ENCODE peak calls at places on chromosomes 5 and 9, in ten cellular contexts. U, X, J, L, O, A, P, R, S and T are unnamed samples.

GRCh38 chr9:112012026-112012902 is 115.7 kb downstream of the UGCG start:
- DNase-seq in U (peak), X (peak), J (no peak), L (peak), O (peak), A (no peak), P (peak), R (peak), S (no peak), T (peak)

GRCh38 chr5:93294184-93294583 is 286.8 kb downstream of the NR2F1-AS1 start:
- DNase-seq in U (no peak), X (no peak), J (no peak), L (no peak), O (no peak), A (no peak), P (no peak), R (peak), S (no peak), T (no peak)

GRCh38 chr5:146345578-146346366 is 7.1 kb downstream of the POU4F3 start:
- DNase-seq in U (no peak), X (no peak), J (no peak), L (no peak), O (no peak), A (no peak), P (no peak), R (no peak), S (no peak), T (no peak)

GRCh38 chr5:14741131-14741530 is 76.6 kb downstream of the OTULIN start:
- DNase-seq in U (no peak), X (no peak), J (no peak), L (no peak), O (no peak), A (no peak), P (no peak), R (no peak), S (no peak), T (no peak)

GRCh38 chr5:107072440-107072839 is 598.3 kb downstream of the EFNA5 start:
- DNase-seq in U (no peak), X (no peak), J (no peak), L (no peak), O (peak), A (no peak), P (no peak), R (no peak), S (no peak), T (no peak)

GRCh38 chr9:131503626-131504465 is 1.1 kb downstream of the POMT1 start:
- DNase-seq in U (no peak), X (no peak), J (no peak), L (no peak), O (peak), A (peak), P (peak), R (peak), S (no peak), T (no peak)

GRCh38 chr9:114804504-114804903 is 1.3 kb downstream of the TNFSF15 start:
- DNase-seq in U (no peak), X (no peak), J (no peak), L (peak), O (peak), A (no peak), P (no peak), R (peak), S (no peak), T (no peak)

GRCh38 chr9:96495341-96495740 is 45.4 kb downstream of the HABP4 start:
- DNase-seq in U (no peak), X (no peak), J (no peak), L (no peak), O (peak), A (no peak), P (no peak), R (no peak), S (no peak), T (no peak)

GRCh38 chr5:88683506-88684135 is 199.4 kb downstream of the MEF2C start:
- DNase-seq in U (no peak), X (no peak), J (no peak), L (no peak), O (no peak), A (no peak), P (no peak), R (peak), S (peak), T (peak)

GRCh38 chr5:31854181-31854624 is 215.3 kb downstream of the PDZD2 start:
- DNase-seq in U (peak), X (peak), J (no peak), L (peak), O (peak), A (no peak), P (no peak), R (peak), S (no peak), T (no peak)

GRCh38 chr5:175589714-175590113 is 68.2 kb upstream of the HRH2 start:
- DNase-seq in U (no peak), X (no peak), J (no peak), L (no peak), O (no peak), A (no peak), P (no peak), R (no peak), S (no peak), T (no peak)

GRCh38 chr9:70668751-70669150 is 254.3 kb upstream of the KLF9 start:
- DNase-seq in U (no peak), X (no peak), J (peak), L (no peak), O (no peak), A (no peak), P (no peak), R (no peak), S (no peak), T (peak)

GRCh38 chr9:97737429-97737828 is 40.3 kb upstream of the XPA start:
- DNase-seq in U (no peak), X (no peak), J (no peak), L (peak), O (no peak), A (no peak), P (no peak), R (peak), S (no peak), T (peak)

GRCh38 chr9:134189475-134190231 is 25.3 kb upstream of the RNU6ATAC start:
- DNase-seq in U (peak), X (no peak), J (no peak), L (no peak), O (no peak), A (no peak), P (no peak), R (no peak), S (peak), T (no peak)